ENCODE peak calls at places on chromosomes 2 and 18, in four cellular contexts. One of them, this sample, is unnamed.
A peak's percentile ranks its signal among the peaks of the same experiment; 100 is the strongest.

GRCh38 chr2:190879474-190880373 is 897 bp upstream of the GLS start:
- DNase-seq in K562: no peak
- DNase-seq in HL-60: no peak
- DNase-seq in GM12878: no peak
- DNase-seq in this sample: no peak

GRCh38 chr2:25473758-25474335 is 132.1 kb upstream of the DNMT3A start:
- DNase-seq in K562: no peak
- DNase-seq in HL-60: no peak
- DNase-seq in GM12878: no peak
- DNase-seq in this sample: no peak

GRCh38 chr18:48766487-48766886 is 184.3 kb downstream of the SMAD7 start:
- DNase-seq in K562: no peak
- DNase-seq in HL-60: no peak
- DNase-seq in GM12878: no peak
- DNase-seq in this sample: no peak

GRCh38 chr18:38497281-38497680 is 931.7 kb upstream of the CELF4 start:
- DNase-seq in K562: no peak
- DNase-seq in HL-60: no peak
- DNase-seq in GM12878: no peak
- DNase-seq in this sample: no peak

GRCh38 chr18:27762054-27762453 is 414.9 kb downstream of the CDH2 start:
- DNase-seq in K562: no peak
- DNase-seq in HL-60: no peak
- DNase-seq in GM12878: no peak
- DNase-seq in this sample: no peak

GRCh38 chr2:17821535-17822451 is 5.5 kb downstream of the MSGN1 start:
- DNase-seq in K562: no peak
- DNase-seq in HL-60: no peak
- DNase-seq in GM12878: no peak
- DNase-seq in this sample: no peak

GRCh38 chr2:197108758-197109157 is 182.3 kb upstream of the PGAP1 start:
- DNase-seq in K562: no peak
- DNase-seq in HL-60: no peak
- DNase-seq in GM12878: no peak
- DNase-seq in this sample: no peak

GRCh38 chr18:41754332-41754731 is 200.7 kb upstream of the PIK3C3 start:
- DNase-seq in K562: no peak
- DNase-seq in HL-60: no peak
- DNase-seq in GM12878: no peak
- DNase-seq in this sample: no peak

GRCh38 chr2:38116762-38117161 is 40.8 kb upstream of the CYP1B1 start:
- DNase-seq in K562: no peak
- DNase-seq in HL-60: no peak
- DNase-seq in GM12878: no peak
- DNase-seq in this sample: no peak

GRCh38 chr2:238966274-238966937 is 118.5 kb downstream of the TWIST2 start:
- DNase-seq in K562: no peak
- DNase-seq in HL-60: no peak
- DNase-seq in GM12878: no peak
- DNase-seq in this sample: no peak

GRCh38 chr2:74003494-74004211 is 18.9 kb downstream of the TET3 start:
- DNase-seq in K562: peak; percentile 79
- DNase-seq in HL-60: no peak
- DNase-seq in GM12878: no peak
- DNase-seq in this sample: no peak

GRCh38 chr2:190637903-190638618 is 10.8 kb upstream of the NAB1 start:
- DNase-seq in K562: no peak
- DNase-seq in HL-60: no peak
- DNase-seq in GM12878: no peak
- DNase-seq in this sample: no peak

GRCh38 chr2:53033416-53033815 is 734.2 kb upstream of the CHAC2 start:
- DNase-seq in K562: no peak
- DNase-seq in HL-60: no peak
- DNase-seq in GM12878: no peak
- DNase-seq in this sample: no peak

GRCh38 chr2:218582085-218582484 is 13.4 kb downstream of the CNOT9 start:
- DNase-seq in K562: no peak
- DNase-seq in HL-60: no peak
- DNase-seq in GM12878: no peak
- DNase-seq in this sample: no peak

GRCh38 chr2:210035679-210036078 is 33.2 kb downstream of the RPE start:
- DNase-seq in K562: no peak
- DNase-seq in HL-60: no peak
- DNase-seq in GM12878: no peak
- DNase-seq in this sample: no peak

GRCh38 chr2:232420463-232421188 is 14.0 kb downstream of the ALPG start:
- DNase-seq in K562: no peak
- DNase-seq in HL-60: no peak
- DNase-seq in GM12878: no peak
- DNase-seq in this sample: peak; percentile 55

GRCh38 chr2:138334323-138334722 is 167.2 kb upstream of the SPOPL start:
- DNase-seq in K562: no peak
- DNase-seq in HL-60: no peak
- DNase-seq in GM12878: no peak
- DNase-seq in this sample: no peak

GRCh38 chr2:169116993-169117392 is 47.6 kb downstream of the DHRS9 start:
- DNase-seq in K562: no peak
- DNase-seq in HL-60: no peak
- DNase-seq in GM12878: no peak
- DNase-seq in this sample: no peak

GRCh38 chr2:119223521-119224390 is at the start of gene STEAP3:
- DNase-seq in K562: peak; percentile 98
- DNase-seq in HL-60: peak; percentile 43
- DNase-seq in GM12878: no peak
- DNase-seq in this sample: peak; percentile 89

GRCh38 chr2:179376881-179377280 is 112.2 kb upstream of the SESTD1 start:
- DNase-seq in K562: no peak
- DNase-seq in HL-60: no peak
- DNase-seq in GM12878: no peak
- DNase-seq in this sample: no peak

GRCh38 chr2:73985318-73986084 is 791 bp downstream of the TET3 start:
- DNase-seq in K562: peak; percentile 89
- DNase-seq in HL-60: peak; percentile 85
- DNase-seq in GM12878: no peak
- DNase-seq in this sample: peak; percentile 53

GRCh38 chr2:205659922-205660321 is 22.4 kb upstream of the NRP2 start:
- DNase-seq in K562: no peak
- DNase-seq in HL-60: no peak
- DNase-seq in GM12878: no peak
- DNase-seq in this sample: no peak

DNA sequence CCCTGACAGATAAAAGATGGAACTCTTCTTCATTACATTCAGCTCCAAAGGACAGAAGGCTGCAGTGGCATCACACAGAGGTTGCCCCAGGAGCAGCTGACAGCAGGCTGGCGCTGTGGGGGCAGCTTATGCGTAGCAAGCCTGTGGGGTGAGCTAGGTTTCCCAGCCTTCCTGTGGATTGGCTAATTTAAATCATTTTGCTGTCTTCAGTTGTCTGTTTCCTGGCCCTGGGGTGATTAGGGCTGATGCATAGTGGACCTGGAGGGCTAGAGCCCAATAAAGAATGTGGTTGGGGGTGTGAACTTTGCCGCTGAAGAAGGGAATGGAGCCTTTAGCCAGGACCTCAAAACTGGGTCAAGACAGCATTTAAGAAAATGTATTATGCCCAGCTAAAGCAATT is 1038.0 kb downstream of the SOCS6 start:
- DNase-seq in K562: no peak
- DNase-seq in HL-60: no peak
- DNase-seq in GM12878: no peak
- DNase-seq in this sample: no peak
- TF ChIP-seq POLR2AphosphoS5 in K562: no peak
- TF ChIP-seq POLR2AphosphoS5 in HL-60: no peak
- TF ChIP-seq POLR2AphosphoS5 in GM12878: no peak
- TF ChIP-seq POLR2AphosphoS5 in this sample: no peak

GRCh38 chr2:127810637-127811396 is at the start of gene WDR33:
- DNase-seq in K562: peak; percentile 96
- DNase-seq in HL-60: peak; percentile 95
- DNase-seq in GM12878: peak; percentile 87
- DNase-seq in this sample: peak; percentile 94

GRCh38 chr2:127805491-127805890 is 5.5 kb downstream of the WDR33 start:
- DNase-seq in K562: no peak
- DNase-seq in HL-60: no peak
- DNase-seq in GM12878: no peak
- DNase-seq in this sample: no peak

GRCh38 chr2:127810156-127810636 is 775 bp downstream of the WDR33 start:
- DNase-seq in K562: no peak
- DNase-seq in HL-60: no peak
- DNase-seq in GM12878: no peak
- DNase-seq in this sample: no peak

GRCh38 chr2:127811397-127811860 is 458 bp upstream of the WDR33 start:
- DNase-seq in K562: no peak
- DNase-seq in HL-60: no peak
- DNase-seq in GM12878: no peak
- DNase-seq in this sample: no peak

DNA sequence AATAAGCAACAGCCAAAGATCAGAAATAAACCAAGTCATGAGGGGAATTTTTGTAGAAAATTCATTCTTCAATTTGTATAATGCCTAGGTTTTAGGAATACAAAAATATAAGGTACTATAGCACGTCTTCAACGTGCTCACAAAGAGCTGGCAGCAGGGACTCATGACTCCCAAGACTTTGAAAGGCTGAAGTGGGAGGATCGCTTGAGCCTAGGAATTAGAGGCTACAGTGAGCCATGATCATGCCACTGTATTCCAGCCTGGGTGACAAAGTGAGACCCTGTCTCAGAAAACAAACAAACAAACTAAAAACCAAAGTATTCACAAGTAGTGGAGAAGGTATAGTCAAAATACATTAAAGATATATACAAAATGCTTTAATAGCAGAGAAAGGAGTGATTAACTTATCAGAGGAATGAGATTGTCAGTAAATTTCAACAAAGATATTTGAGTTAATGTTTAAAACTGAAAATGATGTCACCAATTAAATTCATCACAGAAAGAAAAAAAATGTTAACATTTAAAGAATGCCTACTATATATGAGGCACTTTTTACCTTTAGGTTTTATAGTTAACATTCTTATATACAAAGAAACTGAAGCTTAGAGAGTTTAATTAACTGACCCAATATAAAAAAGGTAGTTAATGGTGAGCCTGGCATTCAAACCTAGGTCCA is 3.2 kb downstream of the WDR33 start:
- DNase-seq in K562: no peak
- DNase-seq in HL-60: no peak
- DNase-seq in GM12878: no peak
- DNase-seq in this sample: no peak
- TF ChIP-seq SPI1 in K562: no peak
- TF ChIP-seq SPI1 in HL-60: no peak
- TF ChIP-seq SPI1 in GM12878: no peak
- TF ChIP-seq SPI1 in this sample: no peak

DNA sequence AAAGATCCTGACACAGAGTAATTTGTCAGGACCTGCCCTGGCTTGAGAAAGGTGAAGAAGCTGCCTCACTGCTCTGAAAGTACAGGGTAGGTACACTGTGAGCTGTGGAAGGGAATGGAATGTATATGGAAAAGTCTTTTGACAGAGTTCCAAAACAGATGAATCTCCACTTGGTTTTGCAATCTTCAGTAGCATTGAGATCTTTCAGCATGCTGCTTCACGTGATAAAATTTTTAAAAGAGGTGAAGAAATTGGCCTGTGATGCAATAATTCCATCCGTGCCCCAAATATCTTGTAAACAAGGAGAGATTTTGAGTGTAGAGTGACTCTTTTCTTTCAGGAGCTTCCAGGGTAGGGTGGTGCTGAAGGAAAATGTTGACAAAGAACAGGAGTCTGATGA is 123.1 kb downstream of the OSR1 start:
- DNase-seq in K562: no peak
- DNase-seq in HL-60: no peak
- DNase-seq in GM12878: no peak
- DNase-seq in this sample: no peak
- TF ChIP-seq POLR2AphosphoS5 in K562: no peak
- TF ChIP-seq POLR2AphosphoS5 in HL-60: no peak
- TF ChIP-seq POLR2AphosphoS5 in GM12878: no peak
- TF ChIP-seq POLR2AphosphoS5 in this sample: no peak

GRCh38 chr2:172999641-173000387 is 75.8 kb upstream of the MAP3K20 start:
- DNase-seq in K562: no peak
- DNase-seq in HL-60: no peak
- DNase-seq in GM12878: no peak
- DNase-seq in this sample: no peak

GRCh38 chr2:172998547-172998946 is 77.1 kb upstream of the MAP3K20 start:
- DNase-seq in K562: no peak
- DNase-seq in HL-60: no peak
- DNase-seq in GM12878: no peak
- DNase-seq in this sample: no peak

GRCh38 chr2:173008786-173009185 is 66.9 kb upstream of the MAP3K20 start:
- DNase-seq in K562: no peak
- DNase-seq in HL-60: no peak
- DNase-seq in GM12878: no peak
- DNase-seq in this sample: no peak

GRCh38 chr2:173001664-173002604 is 73.7 kb upstream of the MAP3K20 start:
- DNase-seq in K562: no peak
- DNase-seq in HL-60: no peak
- DNase-seq in GM12878: no peak
- DNase-seq in this sample: no peak

DNA sequence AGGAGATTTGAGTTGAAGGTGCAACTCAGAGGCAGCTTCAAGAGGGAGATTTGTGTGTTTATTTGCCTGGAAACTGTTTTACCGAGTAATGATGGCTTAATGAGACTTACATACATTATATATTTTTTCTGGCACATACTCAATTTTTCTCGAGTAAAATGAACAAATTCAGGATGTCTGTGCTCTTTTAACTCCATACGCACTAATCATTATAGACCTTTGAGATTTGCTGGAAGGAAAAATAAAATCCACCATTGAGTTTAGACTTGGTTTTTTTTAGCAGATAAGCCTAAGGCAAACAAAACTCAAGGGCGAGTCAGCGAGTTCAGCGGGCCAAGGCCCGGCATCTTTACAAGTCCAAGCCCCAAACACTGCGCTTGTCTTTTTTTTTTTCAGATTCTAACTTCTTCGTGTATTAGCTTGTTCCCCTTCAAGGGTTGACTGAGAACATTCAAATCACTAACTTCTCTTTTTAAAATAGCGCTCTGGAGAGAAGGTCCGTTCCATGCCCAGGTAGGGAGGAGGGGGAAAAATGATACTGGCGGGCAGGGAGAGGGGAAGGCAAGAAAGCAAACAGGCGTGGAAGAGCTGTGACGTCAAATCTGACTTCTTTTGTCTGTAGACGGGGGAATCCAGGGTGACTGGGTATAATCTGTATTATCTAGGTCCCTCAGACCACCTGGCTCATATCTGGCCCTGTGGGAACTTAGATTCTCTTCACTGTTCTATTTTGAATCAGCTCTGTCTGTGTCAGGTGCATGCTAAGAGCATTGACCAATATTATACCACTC is 72.7 kb upstream of the MAP3K20 start:
- DNase-seq in K562: no peak
- DNase-seq in HL-60: no peak
- DNase-seq in GM12878: no peak
- DNase-seq in this sample: no peak
- TF ChIP-seq SPI1 in K562: no peak
- TF ChIP-seq SPI1 in HL-60: no peak
- TF ChIP-seq SPI1 in GM12878: no peak
- TF ChIP-seq SPI1 in this sample: no peak

This sample was measured in GM12891.